ENCODE peak calls at places on chromosome 9, in four cellular contexts. One of them, this sample, is unnamed.

GRCh38 chr9:93670208-93671029 is 94.0 kb downstream of the PHF2 start:
- DNase-seq in epithelial cell of esophagus: no peak
- DNase-seq in kidney: peak; percentile 49
- DNase-seq in esophagus muscularis mucosa: no peak
- DNase-seq in this sample: no peak

GRCh38 chr9:88818495-88819201 is 172.6 kb upstream of the S1PR3 start:
- DNase-seq in epithelial cell of esophagus: no peak
- DNase-seq in esophagus muscularis mucosa: peak; percentile 89
- DNase-seq in kidney: no peak
- DNase-seq in this sample: no peak

GRCh38 chr9:3648722-3649121 is 122.9 kb upstream of the RFX3 start:
- DNase-seq in kidney: no peak
- DNase-seq in epithelial cell of esophagus: no peak
- DNase-seq in esophagus muscularis mucosa: no peak
- DNase-seq in this sample: no peak

GRCh38 chr9:97502984-97503861 is 1.8 kb downstream of the TMOD1 start:
- DNase-seq in esophagus muscularis mucosa: no peak
- DNase-seq in epithelial cell of esophagus: no peak
- DNase-seq in kidney: no peak
- DNase-seq in this sample: no peak

GRCh38 chr9:113481176-113481805 is 17.8 kb downstream of the RGS3 start:
- DNase-seq in epithelial cell of esophagus: no peak
- DNase-seq in kidney: no peak
- DNase-seq in esophagus muscularis mucosa: no peak
- DNase-seq in this sample: no peak

GRCh38 chr9:108606408-108606807 is 249.4 kb downstream of the ACTL7B start:
- DNase-seq in esophagus muscularis mucosa: no peak
- DNase-seq in epithelial cell of esophagus: peak; percentile 24
- DNase-seq in kidney: no peak
- DNase-seq in this sample: no peak

GRCh38 chr9:20948703-20949102 is 82.7 kb downstream of the HACD4 start:
- DNase-seq in esophagus muscularis mucosa: no peak
- DNase-seq in kidney: no peak
- DNase-seq in epithelial cell of esophagus: no peak
- DNase-seq in this sample: no peak

GRCh38 chr9:37747271-37747753 is 6.3 kb upstream of the TRMT10B start:
- DNase-seq in epithelial cell of esophagus: peak; percentile 74
- DNase-seq in kidney: no peak
- DNase-seq in esophagus muscularis mucosa: no peak
- DNase-seq in this sample: peak; percentile 21

GRCh38 chr9:21777701-21778100 is 24.7 kb upstream of the MTAP start:
- DNase-seq in esophagus muscularis mucosa: no peak
- DNase-seq in epithelial cell of esophagus: peak; percentile 66
- DNase-seq in kidney: no peak
- DNase-seq in this sample: no peak

GRCh38 chr9:92392690-92393089 is 11.7 kb downstream of the OGN start:
- DNase-seq in kidney: no peak
- DNase-seq in esophagus muscularis mucosa: no peak
- DNase-seq in epithelial cell of esophagus: peak; percentile 41
- DNase-seq in this sample: no peak

GRCh38 chr9:20620658-20621552 is 1.4 kb downstream of the MLLT3 start:
- DNase-seq in kidney: peak; percentile 81
- DNase-seq in epithelial cell of esophagus: peak; percentile 47
- DNase-seq in esophagus muscularis mucosa: peak; percentile 92
- DNase-seq in this sample: no peak

GRCh38 chr9:107275530-107275929 is 7.5 kb upstream of the RAD23B start:
- DNase-seq in kidney: no peak
- DNase-seq in esophagus muscularis mucosa: no peak
- DNase-seq in epithelial cell of esophagus: no peak
- DNase-seq in this sample: no peak

GRCh38 chr9:117825609-117826347 is 121.6 kb downstream of the TLR4 start:
- DNase-seq in esophagus muscularis mucosa: no peak
- DNase-seq in kidney: no peak
- DNase-seq in epithelial cell of esophagus: no peak
- DNase-seq in this sample: peak; percentile 21

GRCh38 chr9:84862786-84863185 is 193.3 kb downstream of the NTRK2 start:
- DNase-seq in kidney: no peak
- DNase-seq in epithelial cell of esophagus: peak; percentile 81
- DNase-seq in esophagus muscularis mucosa: no peak
- DNase-seq in this sample: no peak

GRCh38 chr9:16074962-16075361 is 522.1 kb downstream of the CCDC171 start:
- DNase-seq in kidney: no peak
- DNase-seq in esophagus muscularis mucosa: no peak
- DNase-seq in epithelial cell of esophagus: no peak
- DNase-seq in this sample: no peak

GRCh38 chr9:38319496-38320173 is 72.9 kb upstream of the ALDH1B1 start:
- DNase-seq in epithelial cell of esophagus: peak; percentile 14
- DNase-seq in kidney: no peak
- DNase-seq in esophagus muscularis mucosa: no peak
- DNase-seq in this sample: no peak

GRCh38 chr9:110994771-110995241 is 43.5 kb downstream of the LPAR1 start:
- DNase-seq in kidney: no peak
- DNase-seq in epithelial cell of esophagus: no peak
- DNase-seq in esophagus muscularis mucosa: no peak
- DNase-seq in this sample: no peak

GRCh38 chr9:99072040-99072394 is 32.9 kb upstream of the TGFBR1 start:
- DNase-seq in epithelial cell of esophagus: no peak
- DNase-seq in esophagus muscularis mucosa: no peak
- DNase-seq in kidney: no peak
- DNase-seq in this sample: no peak

GRCh38 chr9:133333566-133333965 is 2.4 kb downstream of the SURF6 start:
- DNase-seq in kidney: peak; percentile 63
- DNase-seq in epithelial cell of esophagus: no peak
- DNase-seq in esophagus muscularis mucosa: no peak
- DNase-seq in this sample: no peak

DNA sequence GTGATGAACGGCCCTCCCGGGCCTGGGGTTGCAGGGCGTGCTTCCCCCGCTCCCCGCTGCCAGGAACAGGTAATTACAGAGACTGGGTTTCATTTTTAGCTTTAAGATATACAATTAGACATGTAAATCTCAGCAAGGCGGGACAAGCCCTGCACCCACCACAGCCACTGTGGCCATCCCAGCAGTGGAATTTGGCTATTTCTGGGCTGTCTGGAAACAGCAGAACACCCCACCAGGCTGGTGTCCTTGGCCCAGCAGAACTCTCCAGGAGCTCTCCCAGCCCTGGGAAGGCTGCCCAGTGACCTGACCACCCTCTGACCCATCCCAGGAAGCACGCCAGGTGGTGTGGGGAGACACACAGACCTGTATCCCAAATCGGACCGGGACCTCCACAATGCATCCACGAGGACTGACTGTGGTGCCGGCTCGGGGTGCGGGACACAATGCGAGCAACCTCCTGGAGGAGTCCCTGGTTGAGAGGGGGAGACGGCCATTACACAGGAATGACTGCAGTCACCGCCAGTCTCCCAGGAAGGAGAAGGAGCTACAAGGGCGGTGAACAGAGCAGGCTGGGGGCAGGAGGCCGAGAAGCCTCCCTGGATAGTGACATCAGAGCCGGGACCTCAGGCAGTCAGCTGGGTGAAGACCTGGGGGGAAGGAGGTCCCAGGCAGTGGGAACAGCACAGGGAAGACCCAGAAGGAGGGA is 17.3 kb downstream of the EEIG1 start:
- DNase-seq in epithelial cell of esophagus: no peak
- DNase-seq in kidney: peak; percentile 66
- DNase-seq in esophagus muscularis mucosa: no peak
- DNase-seq in this sample: no peak
- H3K4me3 ChIP-seq in epithelial cell of esophagus: no peak overlapping the region
- H3K4me3 ChIP-seq in kidney: no peak overlapping the region
- H3K4me3 ChIP-seq in esophagus muscularis mucosa: no peak overlapping the region
- H3K4me3 ChIP-seq in this sample: no peak overlapping the region

DNA sequence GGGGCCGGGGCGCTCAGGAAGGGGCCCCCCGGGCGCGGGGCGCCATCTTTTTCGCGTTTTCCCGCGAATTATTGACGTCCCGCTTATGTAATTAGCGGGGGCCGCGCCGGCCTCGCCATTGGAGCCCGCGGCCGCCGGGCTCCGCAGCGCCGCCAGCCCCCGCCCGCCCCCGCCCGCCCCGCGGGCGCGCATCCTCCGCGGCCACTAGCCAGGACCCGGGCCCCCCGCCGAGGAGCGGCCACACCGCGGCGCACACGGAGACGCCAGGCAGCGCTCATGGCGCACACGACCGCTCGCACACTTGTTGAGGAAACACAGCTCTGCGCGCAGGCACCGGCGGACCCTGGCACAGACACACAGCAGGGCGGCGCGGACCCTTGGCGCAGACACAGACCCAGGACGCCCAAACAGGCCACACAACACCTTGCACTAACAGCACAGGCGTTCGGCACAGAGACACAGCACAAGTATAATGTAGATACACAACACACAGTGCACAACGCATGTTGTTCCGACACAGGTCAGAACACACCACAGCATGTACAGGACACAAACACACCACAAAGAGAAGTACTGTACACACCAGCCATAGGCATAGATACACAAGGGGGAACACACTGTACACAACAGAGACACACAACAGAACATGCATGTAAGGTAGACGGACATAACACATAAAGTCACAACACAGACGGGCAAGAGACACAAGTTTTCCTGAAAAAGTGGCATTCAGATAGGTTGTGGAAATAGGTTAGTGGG is 467 bp upstream of the PHF19 start:
- DNase-seq in epithelial cell of esophagus: peak; percentile 49
- DNase-seq in kidney: peak; percentile 87
- DNase-seq in esophagus muscularis mucosa: no peak
- DNase-seq in this sample: no peak
- TF ChIP-seq CTCF in epithelial cell of esophagus: no peak
- TF ChIP-seq CTCF in kidney: no peak
- TF ChIP-seq CTCF in esophagus muscularis mucosa: peak; percentile 9
- TF ChIP-seq CTCF in this sample: peak; percentile 21

DNA sequence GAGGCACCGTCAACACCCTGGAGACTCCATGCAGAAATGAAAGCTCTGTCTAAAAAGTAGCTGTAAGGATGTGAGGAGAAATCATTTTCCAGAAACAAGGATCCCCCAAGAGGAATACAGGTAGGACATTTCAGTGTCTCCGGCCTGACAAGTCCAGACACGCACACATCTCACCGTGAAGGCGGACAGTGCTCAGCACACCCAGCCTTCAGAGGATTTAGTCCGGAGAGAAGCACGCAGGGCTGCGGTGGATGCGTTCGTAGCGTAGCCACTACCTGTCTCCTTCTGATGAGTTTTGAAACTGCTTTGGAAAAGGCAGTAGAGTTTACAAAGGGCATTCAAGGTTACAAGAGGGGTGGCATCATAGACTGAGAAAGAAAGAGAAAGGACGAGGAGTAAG is 110.6 kb upstream of the ERCC6L2 start:
- DNase-seq in esophagus muscularis mucosa: no peak
- DNase-seq in epithelial cell of esophagus: peak; percentile 72
- DNase-seq in kidney: no peak
- DNase-seq in this sample: no peak
- H3K4me3 ChIP-seq in esophagus muscularis mucosa: peak overlapping the region; percentile 30
- H3K4me3 ChIP-seq in epithelial cell of esophagus: peak overlapping the region; percentile 26
- H3K4me3 ChIP-seq in kidney: peak overlapping the region; percentile 50
- H3K4me3 ChIP-seq in this sample: no peak overlapping the region

GRCh38 chr9:129722913-129723312 is 29.9 kb downstream of the PTGES start:
- DNase-seq in kidney: no peak
- DNase-seq in esophagus muscularis mucosa: no peak
- DNase-seq in epithelial cell of esophagus: no peak
- DNase-seq in this sample: no peak
- TF ChIP-seq CTCF in kidney: no peak
- TF ChIP-seq CTCF in esophagus muscularis mucosa: no peak
- TF ChIP-seq CTCF in epithelial cell of esophagus: no peak
- TF ChIP-seq CTCF in this sample: no peak

This sample was measured in GM12864.